ENCODE peak calls at places on chromosomes 2 and 18, in five cellular contexts. B, X, Z, W and N are unnamed samples.
A peak's percentile ranks its signal among the peaks of the same experiment; 100 is the strongest.

GRCh38 chr2:65551528-65551927 is 119.1 kb upstream of the SPRED2 start:
- DNase-seq in Z (no peak), B (no peak), X (no peak), W (peak; percentile 74), N (no peak)

GRCh38 chr2:17373736-17374135 is 144.5 kb downstream of the RAD51AP2 start:
- DNase-seq in B (peak; percentile 64), Z (no peak), W (no peak), X (no peak), N (no peak)

GRCh38 chr18:52869942-52870907 is 530.2 kb downstream of the DCC start:
- DNase-seq in X (no peak), B (no peak), Z (no peak), W (no peak), N (no peak)

GRCh38 chr2:231869704-231870103 is 56.5 kb downstream of the NPPC start:
- DNase-seq in B (no peak), W (no peak), Z (no peak), X (no peak), N (no peak)

GRCh38 chr2:11389551-11390528 is 45.4 kb upstream of the ROCK2 start:
- DNase-seq in W (no peak), Z (no peak), X (no peak), B (peak; percentile 41), N (no peak)

GRCh38 chr2:72153026-72153791 is 5.5 kb upstream of the CYP26B1 start:
- DNase-seq in X (peak; percentile 68), Z (no peak), W (no peak), B (no peak), N (no peak)

GRCh38 chr2:150485871-150486538 is 1.5 kb downstream of the RND3 start:
- DNase-seq in X (peak; percentile 88), W (no peak), Z (peak; percentile 64), B (peak; percentile 85), N (peak; percentile 8)

GRCh38 chr18:12657849-12658829 is at the start of gene SPIRE1:
- DNase-seq in Z (peak; percentile 59), X (peak; percentile 83), W (peak; percentile 67), B (peak; percentile 64), N (peak; percentile 18)

GRCh38 chr2:43879261-43879660 is 40.5 kb downstream of the ABCG8 start:
- DNase-seq in X (no peak), W (no peak), Z (no peak), B (no peak), N (no peak)

GRCh38 chr2:36355157-36355889 is at the start of gene CRIM1:
- DNase-seq in B (peak; percentile 91), Z (peak; percentile 75), X (peak; percentile 89), W (peak; percentile 3), N (no peak)

GRCh38 chr2:151357359-151357758 is at the start of gene TNFAIP6:
- DNase-seq in W (no peak), X (no peak), B (peak; percentile 87), Z (no peak), N (no peak)

GRCh38 chr2:200791905-200792304 is 19.8 kb upstream of the BZW1 start:
- DNase-seq in X (no peak), W (no peak), Z (no peak), B (no peak), N (no peak)

GRCh38 chr2:191501390-191502168 is 176.4 kb upstream of the NABP1 start:
- DNase-seq in W (no peak), X (no peak), Z (no peak), B (peak; percentile 40), N (no peak)

DNA sequence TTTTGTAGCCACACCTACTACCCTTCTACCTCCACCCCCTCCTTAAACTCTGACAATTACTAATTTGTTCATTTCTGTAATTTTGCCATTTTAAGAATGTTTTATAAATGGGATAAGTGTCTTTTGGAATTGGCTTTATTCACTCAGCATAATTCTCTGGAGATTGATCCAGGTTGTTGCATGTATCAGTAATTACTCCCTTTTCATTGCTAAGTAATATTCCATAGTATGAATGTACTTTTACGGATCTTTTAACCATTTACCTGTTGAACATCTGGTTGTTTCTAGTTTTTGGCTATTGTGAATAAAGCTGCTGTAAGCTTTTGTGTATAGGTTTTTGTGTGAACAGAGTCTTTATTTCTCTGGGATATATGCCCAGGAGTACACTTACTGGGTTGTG is 4.1 kb downstream of the GALNT1 start:
- DNase-seq in W (no peak), Z (no peak), B (no peak), X (no peak), N (no peak)
- H3K9me3 ChIP-seq in W (peaks cover 6% of the 10 kb centered on the region), Z (peaks cover 18% of the 10 kb centered on the region), B (no peaks in the 10 kb centered on the region), X (peaks cover 6% of the 10 kb centered on the region), N (no peaks in the 10 kb centered on the region)

GRCh38 chr18:74570266-74570665 is 27.4 kb upstream of the ZNF407 start:
- DNase-seq in W (no peak), X (no peak), Z (no peak), B (no peak), N (no peak)

GRCh38 chr18:74574916-74575315 is 22.8 kb upstream of the ZNF407 start:
- DNase-seq in B (no peak), W (no peak), X (no peak), Z (no peak), N (no peak)

GRCh38 chr18:74569401-74569800 is 28.3 kb upstream of the ZNF407 start:
- DNase-seq in X (no peak), Z (no peak), B (no peak), W (no peak), N (no peak)

GRCh38 chr18:74571895-74572680 is 25.6 kb upstream of the ZNF407 start:
- DNase-seq in B (no peak), W (no peak), Z (no peak), X (no peak), N (no peak)

DNA sequence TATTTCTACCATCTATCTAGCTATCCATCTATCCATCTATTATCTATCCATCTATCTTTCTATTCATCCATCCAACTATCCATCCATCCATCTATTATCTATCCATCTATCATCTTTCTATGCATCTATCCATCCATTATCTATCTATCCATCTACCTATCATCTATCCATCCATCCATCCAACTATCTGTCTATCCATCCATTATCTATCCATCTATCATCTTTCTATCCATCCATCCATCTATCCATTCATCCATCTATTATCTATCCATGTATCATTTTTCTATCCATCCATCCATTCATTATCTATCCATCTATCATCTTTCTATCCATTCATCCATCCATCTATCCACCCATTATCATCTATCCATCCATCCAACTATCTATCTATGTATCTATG is 24.6 kb upstream of the ZNF407 start:
- DNase-seq in B (no peak), X (no peak), W (no peak), Z (no peak), N (no peak)
- H3K9me3 ChIP-seq in B (no peaks in the 10 kb centered on the region), X (no peaks in the 10 kb centered on the region), W (no peaks in the 10 kb centered on the region), Z (no peaks in the 10 kb centered on the region), N (no peaks in the 10 kb centered on the region)

GRCh38 chr2:47246646-47247045 is 91.5 kb upstream of the STPG4 start:
- DNase-seq in X (no peak), Z (no peak), B (no peak), W (no peak), N (no peak)

GRCh38 chr2:47249427-47249826 is 94.3 kb upstream of the STPG4 start:
- DNase-seq in X (no peak), B (no peak), Z (no peak), W (no peak), N (no peak)

GRCh38 chr2:47239119-47239969 is 84.2 kb upstream of the STPG4 start:
- DNase-seq in Z (no peak), X (no peak), W (no peak), B (no peak), N (no peak)

GRCh38 chr2:47241715-47242114 is 86.6 kb upstream of the STPG4 start:
- DNase-seq in B (no peak), Z (no peak), W (peak; percentile 74), X (no peak), N (no peak)

DNA sequence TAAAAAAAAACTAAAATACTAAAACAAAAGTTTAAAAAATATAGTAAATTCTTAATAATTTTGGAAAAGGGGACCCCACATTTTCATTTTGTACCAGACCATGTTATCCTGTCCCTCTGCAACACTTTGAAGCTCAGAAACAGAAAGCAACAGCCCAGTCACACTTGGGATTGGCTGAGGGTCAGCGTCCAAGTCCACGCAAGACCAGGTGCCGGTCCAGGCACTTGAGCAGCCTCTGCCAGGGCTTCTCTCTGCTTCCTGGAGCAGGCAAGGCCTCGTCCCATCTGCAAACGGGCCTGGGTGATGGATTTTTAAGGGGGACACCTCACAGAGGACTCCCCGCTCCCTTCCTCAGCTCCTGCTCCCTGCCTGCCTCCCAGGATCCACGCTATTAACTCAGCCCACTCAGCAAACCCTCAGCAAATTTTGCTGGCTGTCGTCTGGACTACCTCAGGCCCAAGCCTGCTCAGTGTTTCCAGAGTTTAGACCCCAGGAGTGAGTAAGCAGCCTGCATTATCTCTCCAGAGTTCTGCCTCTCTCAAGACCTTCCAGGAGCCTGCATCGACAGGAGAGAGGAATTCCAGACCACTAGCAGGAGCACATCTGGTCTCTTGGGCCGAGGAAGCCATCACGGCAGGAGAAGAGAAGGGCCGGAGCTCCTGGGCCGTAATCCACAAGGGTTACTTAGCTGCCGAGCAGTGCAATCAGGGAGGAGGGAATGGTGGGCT is 88.7 kb upstream of the STPG4 start:
- DNase-seq in X (no peak), B (no peak), Z (no peak), W (no peak), N (no peak)
- H3K9me3 ChIP-seq in X (no peaks in the 10 kb centered on the region), B (no peaks in the 10 kb centered on the region), Z (no peaks in the 10 kb centered on the region), W (no peaks in the 10 kb centered on the region), N (no peaks in the 10 kb centered on the region)

DNA sequence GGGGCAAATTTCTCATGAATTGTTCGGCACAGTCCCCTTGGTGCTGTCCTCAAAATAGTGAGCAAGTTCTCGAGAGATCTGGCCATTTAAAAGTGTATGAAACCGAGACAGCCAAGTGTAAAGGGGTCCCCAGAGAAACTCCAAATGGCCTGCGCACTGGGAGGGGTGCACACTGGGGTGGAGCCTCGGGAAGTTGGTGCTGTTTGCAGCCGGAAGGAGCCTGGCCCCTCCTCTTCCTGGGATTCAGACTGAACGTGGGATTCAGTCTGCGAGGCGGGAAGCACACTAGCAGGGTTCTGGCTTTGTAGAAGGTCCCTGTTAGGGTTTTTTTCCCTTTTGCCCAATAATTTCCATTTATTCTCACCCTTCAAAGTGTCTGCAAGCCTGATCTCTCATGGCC is 48.8 kb downstream of the RABL2A start:
- DNase-seq in Z (no peak), W (peak; percentile 20), B (no peak), X (no peak), N (no peak)
- H3K9me3 ChIP-seq in Z (no peaks in the 10 kb centered on the region), W (no peaks in the 10 kb centered on the region), B (no peaks in the 10 kb centered on the region), X (no peaks in the 10 kb centered on the region), N (no peaks in the 10 kb centered on the region)

GRCh38 chr2:119788751-119789150 is 29.0 kb downstream of the PTPN4 start:
- DNase-seq in Z (no peak), X (no peak), W (no peak), B (no peak), N (no peak)

GRCh38 chr2:119792907-119793312 is 33.2 kb downstream of the PTPN4 start:
- DNase-seq in W (no peak), X (no peak), B (no peak), Z (no peak), N (no peak)

GRCh38 chr2:119786312-119786711 is 26.6 kb downstream of the PTPN4 start:
- DNase-seq in B (no peak), W (no peak), X (no peak), Z (no peak), N (no peak)

GRCh38 chr2:119794237-119794636 is 34.5 kb downstream of the PTPN4 start:
- DNase-seq in B (no peak), W (no peak), X (no peak), Z (no peak), N (no peak)

DNA sequence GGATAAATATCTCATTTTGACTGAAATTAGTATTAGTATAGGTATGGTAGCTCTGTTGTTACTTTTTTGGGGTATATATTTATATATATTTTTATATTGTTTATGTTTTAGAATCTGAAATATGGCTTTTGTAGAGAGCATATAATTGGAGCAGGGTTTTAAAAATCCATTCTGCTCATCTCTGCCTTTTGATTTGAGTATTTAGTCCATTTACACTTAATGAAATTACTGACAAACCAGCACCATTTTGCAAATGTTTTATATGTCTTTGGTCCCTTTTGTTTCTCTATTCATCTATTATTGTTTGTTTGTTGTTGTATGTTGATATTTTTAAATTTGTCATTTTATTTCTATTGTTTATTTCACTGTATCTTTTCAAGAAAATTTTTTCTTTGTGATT is 30.7 kb downstream of the PTPN4 start:
- DNase-seq in Z (no peak), B (no peak), X (no peak), W (no peak), N (no peak)
- H3K9me3 ChIP-seq in Z (peaks cover 46% of the 10 kb centered on the region), B (peaks cover 3% of the 10 kb centered on the region), X (peaks cover 13% of the 10 kb centered on the region), W (no peaks in the 10 kb centered on the region), N (peaks cover 2% of the 10 kb centered on the region)